ENCODE peak calls at places on chromosomes 4 and X, in six cellular contexts. One of them, this sample, is unnamed.

GRCh38 chr4:183659919-183660318 is 826 bp downstream of the TRAPPC11 start:
- DNase-seq in kidney: no peak
- DNase-seq in RWPE1: no peak
- DNase-seq in activated B cell treated with CpG ODN at 0.5 μM for 24 hours: no peak
- DNase-seq in K562: peak
- DNase-seq in cardiac muscle cell: peak
- DNase-seq in this sample: no peak

GRCh38 chr4:170758988-170759387 is 669.2 kb upstream of the AADAT start:
- DNase-seq in kidney: no peak
- DNase-seq in RWPE1: no peak
- DNase-seq in activated B cell treated with CpG ODN at 0.5 μM for 24 hours: no peak
- DNase-seq in K562: no peak
- DNase-seq in cardiac muscle cell: no peak
- DNase-seq in this sample: no peak

GRCh38 chr4:38179690-38180299 is 219.6 kb downstream of the PTTG2 start:
- DNase-seq in kidney: peak
- DNase-seq in RWPE1: peak
- DNase-seq in activated B cell treated with CpG ODN at 0.5 μM for 24 hours: peak
- DNase-seq in K562: peak
- DNase-seq in cardiac muscle cell: peak
- DNase-seq in this sample: peak

GRCh38 chr4:173211838-173212237 is 43.2 kb downstream of the GALNT7 start:
- DNase-seq in kidney: no peak
- DNase-seq in RWPE1: peak
- DNase-seq in activated B cell treated with CpG ODN at 0.5 μM for 24 hours: no peak
- DNase-seq in K562: peak
- DNase-seq in cardiac muscle cell: peak
- DNase-seq in this sample: no peak

GRCh38 chr4:171644430-171645057 is 168.7 kb upstream of the GALNTL6 start:
- DNase-seq in kidney: no peak
- DNase-seq in RWPE1: no peak
- DNase-seq in activated B cell treated with CpG ODN at 0.5 μM for 24 hours: no peak
- DNase-seq in K562: no peak
- DNase-seq in cardiac muscle cell: no peak
- DNase-seq in this sample: no peak

GRCh38 chrX:51862920-51863319 is 30.5 kb upstream of the MAGED1 start:
- DNase-seq in kidney: no peak
- DNase-seq in RWPE1: no peak
- DNase-seq in activated B cell treated with CpG ODN at 0.5 μM for 24 hours: no peak
- DNase-seq in K562: no peak
- DNase-seq in cardiac muscle cell: no peak
- DNase-seq in this sample: no peak

GRCh38 chr4:146998157-146998556 is 52.5 kb upstream of the TTC29 start:
- DNase-seq in kidney: no peak
- DNase-seq in RWPE1: no peak
- DNase-seq in activated B cell treated with CpG ODN at 0.5 μM for 24 hours: no peak
- DNase-seq in K562: no peak
- DNase-seq in cardiac muscle cell: no peak
- DNase-seq in this sample: no peak

GRCh38 chrX:20026278-20026677 is 35.4 kb upstream of the BCLAF3 start:
- DNase-seq in kidney: no peak
- DNase-seq in RWPE1: no peak
- DNase-seq in activated B cell treated with CpG ODN at 0.5 μM for 24 hours: no peak
- DNase-seq in K562: no peak
- DNase-seq in cardiac muscle cell: no peak
- DNase-seq in this sample: no peak

GRCh38 chr4:82787342-82787741 is 11.3 kb downstream of the SCD5 start:
- DNase-seq in kidney: no peak
- DNase-seq in RWPE1: peak
- DNase-seq in activated B cell treated with CpG ODN at 0.5 μM for 24 hours: no peak
- DNase-seq in K562: no peak
- DNase-seq in cardiac muscle cell: no peak
- DNase-seq in this sample: no peak

GRCh38 chrX:9539611-9540387 is 74.9 kb downstream of the TBL1X start:
- DNase-seq in kidney: no peak
- DNase-seq in RWPE1: no peak
- DNase-seq in activated B cell treated with CpG ODN at 0.5 μM for 24 hours: no peak
- DNase-seq in K562: no peak
- DNase-seq in cardiac muscle cell: no peak
- DNase-seq in this sample: no peak

GRCh38 chrX:18026171-18026570 is 165.1 kb upstream of the RAI2 start:
- DNase-seq in kidney: no peak
- DNase-seq in RWPE1: no peak
- DNase-seq in activated B cell treated with CpG ODN at 0.5 μM for 24 hours: no peak
- DNase-seq in K562: no peak
- DNase-seq in cardiac muscle cell: peak
- DNase-seq in this sample: no peak

GRCh38 chr4:76758290-76758882 is 139.6 kb downstream of the SOWAHB start:
- DNase-seq in kidney: no peak
- DNase-seq in RWPE1: peak
- DNase-seq in activated B cell treated with CpG ODN at 0.5 μM for 24 hours: no peak
- DNase-seq in K562: peak
- DNase-seq in cardiac muscle cell: peak
- DNase-seq in this sample: no peak

GRCh38 chr4:185119927-185120630 is 23.0 kb upstream of the SLC25A4 start:
- DNase-seq in kidney: no peak
- DNase-seq in RWPE1: no peak
- DNase-seq in activated B cell treated with CpG ODN at 0.5 μM for 24 hours: no peak
- DNase-seq in K562: peak
- DNase-seq in cardiac muscle cell: peak
- DNase-seq in this sample: no peak

GRCh38 chr4:121182296-121182695 is 18.2 kb upstream of the TNIP3 start:
- DNase-seq in kidney: no peak
- DNase-seq in RWPE1: no peak
- DNase-seq in activated B cell treated with CpG ODN at 0.5 μM for 24 hours: no peak
- DNase-seq in K562: no peak
- DNase-seq in cardiac muscle cell: peak
- DNase-seq in this sample: no peak

GRCh38 chrX:21813612-21814368 is 25.6 kb upstream of the MBTPS2 start:
- DNase-seq in kidney: no peak
- DNase-seq in RWPE1: no peak
- DNase-seq in activated B cell treated with CpG ODN at 0.5 μM for 24 hours: no peak
- DNase-seq in K562: no peak
- DNase-seq in cardiac muscle cell: no peak
- DNase-seq in this sample: no peak

GRCh38 chr4:53804719-53805118 is 213.4 kb upstream of the LNX1 start:
- DNase-seq in kidney: no peak
- DNase-seq in RWPE1: peak
- DNase-seq in activated B cell treated with CpG ODN at 0.5 μM for 24 hours: peak
- DNase-seq in K562: peak
- DNase-seq in cardiac muscle cell: no peak
- DNase-seq in this sample: no peak

GRCh38 chr4:175139205-175139604 is 221.0 kb downstream of the ADAM29 start:
- DNase-seq in kidney: no peak
- DNase-seq in RWPE1: no peak
- DNase-seq in activated B cell treated with CpG ODN at 0.5 μM for 24 hours: no peak
- DNase-seq in K562: no peak
- DNase-seq in cardiac muscle cell: no peak
- DNase-seq in this sample: no peak

GRCh38 chrX:38891641-38892413 is 90.6 kb downstream of the MID1IP1 start:
- DNase-seq in kidney: no peak
- DNase-seq in RWPE1: no peak
- DNase-seq in activated B cell treated with CpG ODN at 0.5 μM for 24 hours: no peak
- DNase-seq in K562: no peak
- DNase-seq in cardiac muscle cell: no peak
- DNase-seq in this sample: no peak

GRCh38 chrX:134603806-134604700 is 54.2 kb downstream of the PLAC1 start:
- DNase-seq in kidney: no peak
- DNase-seq in RWPE1: peak
- DNase-seq in activated B cell treated with CpG ODN at 0.5 μM for 24 hours: no peak
- DNase-seq in K562: no peak
- DNase-seq in cardiac muscle cell: no peak
- DNase-seq in this sample: no peak

GRCh38 chrX:120813982-120814381 is 61.7 kb downstream of the CT47B1 start:
- DNase-seq in kidney: no peak
- DNase-seq in RWPE1: no peak
- DNase-seq in activated B cell treated with CpG ODN at 0.5 μM for 24 hours: no peak
- DNase-seq in K562: no peak
- DNase-seq in cardiac muscle cell: no peak
- DNase-seq in this sample: no peak

GRCh38 chr4:133156096-133156495 is 7.0 kb downstream of the PCDH10 start:
- DNase-seq in kidney: peak
- DNase-seq in RWPE1: no peak
- DNase-seq in activated B cell treated with CpG ODN at 0.5 μM for 24 hours: no peak
- DNase-seq in K562: no peak
- DNase-seq in cardiac muscle cell: no peak
- DNase-seq in this sample: no peak

GRCh38 chrX:101347859-101348451 is 587 bp downstream of the TIMM8A start:
- DNase-seq in kidney: no peak
- DNase-seq in RWPE1: peak
- DNase-seq in activated B cell treated with CpG ODN at 0.5 μM for 24 hours: no peak
- DNase-seq in K562: peak
- DNase-seq in cardiac muscle cell: no peak
- DNase-seq in this sample: no peak

GRCh38 chr4:143986173-143986572 is 33.0 kb downstream of the GYPB start:
- DNase-seq in kidney: no peak
- DNase-seq in RWPE1: no peak
- DNase-seq in activated B cell treated with CpG ODN at 0.5 μM for 24 hours: no peak
- DNase-seq in K562: no peak
- DNase-seq in cardiac muscle cell: no peak
- DNase-seq in this sample: no peak

GRCh38 chr4:124757121-124757520 is 44.6 kb upstream of the ANKRD50 start:
- DNase-seq in kidney: no peak
- DNase-seq in RWPE1: peak
- DNase-seq in activated B cell treated with CpG ODN at 0.5 μM for 24 hours: no peak
- DNase-seq in K562: no peak
- DNase-seq in cardiac muscle cell: no peak
- DNase-seq in this sample: no peak

GRCh38 chr4:122666527-122667245 is 45.8 kb upstream of the IL21 start:
- DNase-seq in kidney: no peak
- DNase-seq in RWPE1: peak
- DNase-seq in activated B cell treated with CpG ODN at 0.5 μM for 24 hours: no peak
- DNase-seq in K562: no peak
- DNase-seq in cardiac muscle cell: no peak
- DNase-seq in this sample: no peak

DNA sequence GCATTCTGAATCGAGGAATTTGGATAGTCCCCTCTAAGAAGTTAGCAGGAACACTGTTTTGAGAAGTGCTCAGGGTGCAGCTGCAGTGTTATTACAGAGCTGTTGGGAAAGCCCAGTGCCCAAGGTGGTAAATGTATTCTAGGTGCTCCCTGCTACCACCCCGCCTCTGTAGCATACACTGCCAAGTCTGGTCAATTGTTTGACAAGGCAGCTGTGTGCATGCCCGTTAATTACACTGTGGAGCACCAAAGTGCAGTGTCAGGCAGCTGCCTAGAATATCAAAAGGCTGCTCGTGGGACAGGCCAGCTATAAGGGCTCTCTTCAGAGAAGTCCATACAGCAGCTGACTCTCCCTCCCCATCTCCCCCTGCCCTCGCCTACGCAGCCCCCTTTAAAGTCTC is 99.9 kb upstream of the KLHL13 start:
- DNase-seq in kidney: peak
- DNase-seq in RWPE1: no peak
- DNase-seq in activated B cell treated with CpG ODN at 0.5 μM for 24 hours: no peak
- DNase-seq in K562: no peak
- DNase-seq in cardiac muscle cell: peak
- DNase-seq in this sample: no peak
- TF ChIP-seq CTCF in kidney: no peak
- TF ChIP-seq CTCF in RWPE1: no peak
- TF ChIP-seq CTCF in activated B cell treated with CpG ODN at 0.5 μM for 24 hours: no peak
- TF ChIP-seq CTCF in K562: no peak
- TF ChIP-seq CTCF in cardiac muscle cell: no peak
- TF ChIP-seq CTCF in this sample: no peak

GRCh38 chrX:30343206-30343605 is 34.0 kb upstream of the NR0B1 start:
- DNase-seq in kidney: no peak
- DNase-seq in RWPE1: no peak
- DNase-seq in activated B cell treated with CpG ODN at 0.5 μM for 24 hours: no peak
- DNase-seq in K562: no peak
- DNase-seq in cardiac muscle cell: peak
- DNase-seq in this sample: no peak
- TF ChIP-seq CTCF in kidney: no peak
- TF ChIP-seq CTCF in RWPE1: no peak
- TF ChIP-seq CTCF in activated B cell treated with CpG ODN at 0.5 μM for 24 hours: no peak
- TF ChIP-seq CTCF in K562: no peak
- TF ChIP-seq CTCF in cardiac muscle cell: no peak
- TF ChIP-seq CTCF in this sample: no peak

GRCh38 chrX:65987856-65988255 is 52.0 kb downstream of the VSIG4 start:
- DNase-seq in kidney: no peak
- DNase-seq in RWPE1: no peak
- DNase-seq in activated B cell treated with CpG ODN at 0.5 μM for 24 hours: no peak
- DNase-seq in K562: no peak
- DNase-seq in cardiac muscle cell: no peak
- DNase-seq in this sample: no peak
- TF ChIP-seq CTCF in kidney: no peak
- TF ChIP-seq CTCF in RWPE1: no peak
- TF ChIP-seq CTCF in activated B cell treated with CpG ODN at 0.5 μM for 24 hours: no peak
- TF ChIP-seq CTCF in K562: no peak
- TF ChIP-seq CTCF in cardiac muscle cell: no peak
- TF ChIP-seq CTCF in this sample: no peak

GRCh38 chr4:8305851-8306361 is 36.4 kb downstream of the HTRA3 start:
- DNase-seq in kidney: peak
- DNase-seq in RWPE1: no peak
- DNase-seq in activated B cell treated with CpG ODN at 0.5 μM for 24 hours: no peak
- DNase-seq in K562: no peak
- DNase-seq in cardiac muscle cell: no peak
- DNase-seq in this sample: no peak

GRCh38 chr4:8307714-8308113 is 38.2 kb downstream of the HTRA3 start:
- DNase-seq in kidney: no peak
- DNase-seq in RWPE1: no peak
- DNase-seq in activated B cell treated with CpG ODN at 0.5 μM for 24 hours: no peak
- DNase-seq in K562: no peak
- DNase-seq in cardiac muscle cell: no peak
- DNase-seq in this sample: no peak

GRCh38 chr4:8304827-8305695 is 35.5 kb downstream of the HTRA3 start:
- DNase-seq in kidney: no peak
- DNase-seq in RWPE1: no peak
- DNase-seq in activated B cell treated with CpG ODN at 0.5 μM for 24 hours: no peak
- DNase-seq in K562: no peak
- DNase-seq in cardiac muscle cell: no peak
- DNase-seq in this sample: no peak

GRCh38 chr4:8307126-8307525 is 37.6 kb downstream of the HTRA3 start:
- DNase-seq in kidney: peak
- DNase-seq in RWPE1: no peak
- DNase-seq in activated B cell treated with CpG ODN at 0.5 μM for 24 hours: no peak
- DNase-seq in K562: no peak
- DNase-seq in cardiac muscle cell: no peak
- DNase-seq in this sample: no peak

DNA sequence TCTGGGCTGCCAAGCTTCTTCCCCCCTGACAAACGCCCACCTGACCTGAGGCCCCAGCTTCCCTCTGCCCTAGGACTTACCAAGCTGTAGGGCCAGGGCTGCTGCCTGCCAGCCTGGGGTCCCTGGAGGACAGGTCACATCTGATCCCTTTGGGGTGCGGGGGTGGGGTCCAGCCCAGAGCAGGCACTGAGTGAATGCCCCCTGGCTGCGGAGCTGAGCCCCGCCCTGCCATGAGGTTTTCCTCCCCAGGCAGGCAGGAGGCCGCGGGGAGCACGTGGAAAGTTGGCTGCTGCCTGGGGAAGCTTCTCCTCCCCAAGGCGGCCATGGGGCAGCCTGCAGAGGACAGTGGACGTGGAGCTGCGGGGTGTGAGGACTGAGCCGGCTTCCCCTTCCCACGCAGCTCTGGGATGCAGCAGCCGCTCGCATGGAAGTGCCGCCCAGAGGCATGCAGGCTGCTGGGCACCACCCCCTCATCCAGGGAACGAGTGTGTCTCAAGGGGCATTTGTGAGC is 37.0 kb downstream of the HTRA3 start:
- DNase-seq in kidney: peak
- DNase-seq in RWPE1: no peak
- DNase-seq in activated B cell treated with CpG ODN at 0.5 μM for 24 hours: no peak
- DNase-seq in K562: no peak
- DNase-seq in cardiac muscle cell: no peak
- DNase-seq in this sample: no peak
- TF ChIP-seq CTCF in kidney: no peak
- TF ChIP-seq CTCF in RWPE1: no peak
- TF ChIP-seq CTCF in activated B cell treated with CpG ODN at 0.5 μM for 24 hours: no peak
- TF ChIP-seq CTCF in K562: no peak
- TF ChIP-seq CTCF in cardiac muscle cell: no peak
- TF ChIP-seq CTCF in this sample: no peak